ENCODE peak calls at places on chromosomes 6 and 20, in eight cellular contexts. G is SK-N-SH, O is fibroblast of lung, N is adrenal gland, C is psoas muscle, A is pancreas, I is ascending aorta, J is PC-3. R is an unnamed sample.

GRCh38 chr20:17327185-17327780 is 100.4 kb downstream of the PCSK2 start:
- DNase-seq in G (no peak), O (no peak), N (peak; percentile 62), C (no peak), A (no peak), I (no peak), J (no peak), R (no peak)

GRCh38 chr6:41680182-41680965 is 42.1 kb downstream of the MDFI start:
- DNase-seq in G (no peak), O (no peak), N (no peak), C (no peak), A (no peak), I (no peak), J (no peak), R (no peak)

GRCh38 chr20:17223553-17223952 is 3.3 kb upstream of the PCSK2 start:
- DNase-seq in G (no peak), O (no peak), N (no peak), C (no peak), A (no peak), I (no peak), J (no peak), R (no peak)

GRCh38 chr6:142013286-142013685 is 119.4 kb upstream of the GJE1 start:
- DNase-seq in G (no peak), O (peak; percentile 94), N (no peak), C (no peak), A (no peak), I (no peak), J (peak; percentile 91), R (no peak)

GRCh38 chr6:141301779-141302178 is 830.9 kb upstream of the GJE1 start:
- DNase-seq in G (no peak), O (no peak), N (no peak), C (no peak), A (no peak), I (no peak), J (no peak), R (no peak)

GRCh38 chr20:37745553-37745952 is 51.7 kb downstream of the CTNNBL1 start:
- DNase-seq in G (no peak), O (no peak), N (no peak), C (no peak), A (no peak), I (no peak), J (peak; percentile 46), R (no peak)

GRCh38 chr6:227074-227782 is 65.1 kb upstream of the DUSP22 start:
- DNase-seq in G (no peak), O (no peak), N (peak; percentile 10), C (no peak), A (no peak), I (no peak), J (no peak), R (peak; percentile 53)

GRCh38 chr20:17680128-17680835 is 1.8 kb downstream of the RRBP1 start:
- DNase-seq in G (no peak), O (peak; percentile 61), N (peak; percentile 87), C (peak; percentile 58), A (peak; percentile 70), I (no peak), J (peak; percentile 80), R (peak; percentile 78)

GRCh38 chr20:1825492-1825891 is 69.7 kb upstream of the SIRPA start:
- DNase-seq in G (no peak), O (peak; percentile 72), N (no peak), C (no peak), A (no peak), I (no peak), J (no peak), R (no peak)

GRCh38 chr6:144816936-144817335 is 531.8 kb downstream of the UTRN start:
- DNase-seq in G (no peak), O (no peak), N (no peak), C (no peak), A (no peak), I (no peak), J (no peak), R (no peak)

GRCh38 chr6:38172739-38173415 is 353.4 kb downstream of the ZFAND3 start:
- DNase-seq in G (no peak), O (no peak), N (no peak), C (no peak), A (no peak), I (no peak), J (no peak), R (no peak)

GRCh38 chr20:35085477-35086225 is 7.0 kb downstream of the TRPC4AP start:
- DNase-seq in G (no peak), O (no peak), N (no peak), C (no peak), A (no peak), I (no peak), J (no peak), R (no peak)

GRCh38 chr20:17655865-17656489 is 26.1 kb downstream of the RRBP1 start:
- DNase-seq in G (peak; percentile 8), O (peak; percentile 69), N (peak; percentile 45), C (no peak), A (no peak), I (no peak), J (peak; percentile 73), R (no peak)

GRCh38 chr6:108359901-108360882 is 65.3 kb downstream of the AFG1L start:
- DNase-seq in G (no peak), O (peak; percentile 65), N (no peak), C (no peak), A (no peak), I (no peak), J (no peak), R (no peak)

GRCh38 chr20:23019403-23019802 is 15.7 kb upstream of the SSTR4 start:
- DNase-seq in G (no peak), O (no peak), N (no peak), C (no peak), A (no peak), I (no peak), J (no peak), R (no peak)

GRCh38 chr20:8050117-8050837 is 30.7 kb upstream of the TMX4 start:
- DNase-seq in G (no peak), O (no peak), N (no peak), C (no peak), A (no peak), I (no peak), J (no peak), R (no peak)

GRCh38 chr20:24590193-24590982 is 121.0 kb downstream of the SYNDIG1 start:
- DNase-seq in G (peak; percentile 34), O (no peak), N (no peak), C (no peak), A (no peak), I (no peak), J (no peak), R (no peak)

GRCh38 chr20:36121981-36122930 is 32.3 kb upstream of the EPB41L1 start:
- DNase-seq in G (no peak), O (no peak), N (no peak), C (no peak), A (peak; percentile 90), I (no peak), J (peak; percentile 96), R (no peak)

GRCh38 chr20:14710941-14711340 is 373.5 kb upstream of the FLRT3 start:
- DNase-seq in G (no peak), O (no peak), N (no peak), C (no peak), A (no peak), I (no peak), J (no peak), R (no peak)

GRCh38 chr6:31836676-31837611 is 9.4 kb downstream of the HSPA1B start:
- DNase-seq in G (no peak), O (no peak), N (no peak), C (no peak), A (no peak), I (no peak), J (peak; percentile 38), R (no peak)

GRCh38 chr20:62045529-62046277 is 20.0 kb downstream of the TAF4 start:
- DNase-seq in G (no peak), O (no peak), N (no peak), C (no peak), A (no peak), I (no peak), J (no peak), R (no peak)
- H3K27ac ChIP-seq in G (no peak overlapping the region), O (no peak overlapping the region), N (no peak overlapping the region), C (no peak overlapping the region), A (no peak overlapping the region), I (no peak overlapping the region), J (no peak overlapping the region), R (no peak overlapping the region)

GRCh38 chr6:137013738-137014602 is 30.8 kb downstream of the IL20RA start:
- DNase-seq in G (peak; percentile 56), O (peak; percentile 71), N (peak; percentile 62), C (no peak), A (no peak), I (no peak), J (peak; percentile 75), R (no peak)
- TF ChIP-seq CTCF in G (peak; percentile 54), O (peak; percentile 79), N (peak; percentile 30), C (peak; percentile 18), A (peak; percentile 28), I (no peak), J (peak; percentile 74), R (peak; percentile 18)

DNA sequence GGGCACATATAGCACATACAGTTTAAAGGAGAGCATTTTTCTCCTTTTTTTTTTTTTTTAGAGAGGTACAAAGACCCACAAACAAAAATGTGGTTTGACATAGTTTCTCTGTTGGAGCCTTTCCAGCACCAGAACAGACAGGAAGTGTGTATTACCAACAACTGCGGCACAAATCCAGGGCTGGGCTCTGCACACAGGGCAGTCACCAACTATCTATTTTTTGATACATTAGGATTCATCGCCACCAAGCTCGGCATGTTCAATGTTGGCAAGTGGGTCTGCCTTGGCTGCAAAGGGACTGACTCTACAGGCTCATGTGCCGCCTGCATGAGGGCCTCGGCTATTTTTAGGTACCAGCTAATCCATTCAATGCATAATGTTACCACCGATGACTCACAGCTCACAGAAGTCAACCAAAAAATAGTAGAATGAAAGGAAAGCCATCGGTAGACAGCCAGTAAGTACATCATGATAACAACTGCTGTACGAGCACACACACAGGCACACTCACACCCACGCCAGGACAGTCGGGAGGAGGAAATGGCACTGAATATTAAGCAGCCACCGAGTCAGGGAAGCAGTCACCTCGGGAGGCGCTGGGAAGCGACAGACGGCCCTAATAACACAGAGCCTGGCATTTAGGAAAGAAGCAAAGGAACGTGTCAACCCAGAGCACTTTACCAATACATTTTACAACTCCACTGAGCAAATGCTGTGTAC is 81.6 kb downstream of the GMPR start:
- DNase-seq in G (no peak), O (peak; percentile 98), N (peak; percentile 95), C (peak; percentile 80), A (peak; percentile 42), I (peak; percentile 88), J (peak; percentile 83), R (peak; percentile 85)
- H3K27ac ChIP-seq in G (peak overlapping the region; percentile 56), O (peak overlapping the region; percentile 83), N (peak overlapping the region; percentile 73), C (peak overlapping the region; percentile 99), A (peak overlapping the region; percentile 86), I (peak overlapping the region; percentile 96), J (peak overlapping the region; percentile 88), R (peak overlapping the region; percentile 93)

DNA sequence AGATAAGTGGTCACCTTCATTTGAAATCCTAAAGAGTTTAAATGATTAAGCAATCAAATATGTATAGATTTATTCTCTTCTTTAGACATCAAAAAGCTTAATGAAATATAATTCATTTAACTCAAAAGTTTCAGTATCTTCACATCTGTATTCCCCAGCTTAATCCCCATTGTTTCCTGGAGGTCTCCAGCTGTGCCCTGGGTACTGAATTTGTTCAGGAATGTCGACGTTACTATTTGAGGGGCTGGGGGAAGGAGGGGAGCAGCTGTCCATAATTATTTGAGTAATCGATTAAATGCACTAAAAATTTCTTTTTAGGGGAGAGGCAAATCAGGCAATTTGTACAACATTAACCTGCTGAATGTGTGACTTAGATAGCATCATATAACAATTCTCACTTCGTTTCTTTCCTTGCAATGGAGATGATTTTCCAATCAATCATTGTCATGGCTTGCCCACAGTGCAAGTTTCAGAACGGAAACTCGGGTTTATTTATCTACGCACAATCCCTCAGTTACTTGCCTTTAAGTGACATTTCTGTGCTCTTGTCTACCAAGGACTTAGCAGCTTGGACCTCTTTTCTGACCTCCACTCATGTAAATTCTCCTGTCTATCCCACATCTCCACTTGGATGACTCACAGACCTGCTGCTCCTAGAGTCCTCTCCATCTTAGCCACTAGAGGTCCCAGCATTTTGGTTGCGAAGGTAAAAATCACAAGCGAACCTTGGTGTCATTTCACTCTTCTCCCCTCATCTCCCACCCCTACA is 3.9 kb downstream of the DOK5 start:
- DNase-seq in G (peak; percentile 8), O (peak; percentile 42), N (no peak), C (no peak), A (no peak), I (no peak), J (peak; percentile 22), R (no peak)
- TF ChIP-seq CTCF in G (peak; percentile 62), O (peak; percentile 32), N (no peak), C (no peak), A (no peak), I (no peak), J (peak; percentile 55), R (no peak)